ENCODE peak calls at places on chromosomes 5 and 9, in eight cellular contexts. S is GM23338, E is A549, B is K562, D is HCT116, Z is HepG2, N is GM12878, P is SK-N-SH. T is an unnamed sample. For H3K4me1, the result is how much of the 10 kb centered on the place peaks cover.

GRCh38 chr5:142012186-142012785 is 541 bp downstream of the GNPDA1 start:
- DNase-seq in N (no peak), S (peak), E (peak), Z (peak), D (peak), B (peak), P (peak), T (no peak)

GRCh38 chr9:132031869-132032583 is 47.6 kb downstream of the MED27 start:
- DNase-seq in S (no peak), E (no peak), P (no peak), D (no peak), B (no peak), Z (no peak), N (peak), T (no peak)

GRCh38 chr9:87267701-87268100 is 230.0 kb upstream of the DAPK1 start:
- DNase-seq in E (no peak), P (no peak), Z (no peak), D (no peak), B (no peak), N (no peak), S (no peak), T (no peak)

GRCh38 chr9:93673271-93673843 is 97.0 kb downstream of the PHF2 start:
- DNase-seq in Z (no peak), S (no peak), D (no peak), N (no peak), E (no peak), B (no peak), P (peak), T (no peak)

GRCh38 chr5:62385136-62385535 is 18.6 kb downstream of the DIMT1 start:
- DNase-seq in Z (no peak), B (no peak), E (no peak), P (no peak), D (no peak), S (no peak), N (no peak), T (no peak)

GRCh38 chr5:10333154-10334006 is 20.1 kb upstream of the MARCHF6 start:
- DNase-seq in E (peak), P (peak), S (peak), N (no peak), D (no peak), B (no peak), Z (no peak), T (no peak)

GRCh38 chr9:4674783-4675182 is 4.6 kb upstream of the CDC37L1 start:
- DNase-seq in D (no peak), N (no peak), Z (peak), S (no peak), P (no peak), B (no peak), E (no peak), T (no peak)

GRCh38 chr5:32578362-32578761 is 7.0 kb upstream of the SUB1 start:
- DNase-seq in Z (no peak), S (no peak), D (no peak), E (no peak), N (no peak), B (no peak), P (no peak), T (no peak)

GRCh38 chr9:7212101-7212500 is 454.3 kb downstream of the KDM4C start:
- DNase-seq in Z (no peak), S (no peak), B (no peak), P (no peak), N (no peak), D (no peak), E (no peak), T (no peak)

GRCh38 chr9:71761938-71762353 is 6.4 kb downstream of the CEMIP2 start:
- DNase-seq in N (no peak), B (peak), P (no peak), S (no peak), D (no peak), E (no peak), Z (no peak), T (no peak)

GRCh38 chr5:94094793-94095441 is 353.5 kb upstream of the POU5F2 start:
- DNase-seq in N (no peak), P (no peak), D (no peak), E (no peak), S (no peak), Z (no peak), B (peak), T (no peak)

DNA sequence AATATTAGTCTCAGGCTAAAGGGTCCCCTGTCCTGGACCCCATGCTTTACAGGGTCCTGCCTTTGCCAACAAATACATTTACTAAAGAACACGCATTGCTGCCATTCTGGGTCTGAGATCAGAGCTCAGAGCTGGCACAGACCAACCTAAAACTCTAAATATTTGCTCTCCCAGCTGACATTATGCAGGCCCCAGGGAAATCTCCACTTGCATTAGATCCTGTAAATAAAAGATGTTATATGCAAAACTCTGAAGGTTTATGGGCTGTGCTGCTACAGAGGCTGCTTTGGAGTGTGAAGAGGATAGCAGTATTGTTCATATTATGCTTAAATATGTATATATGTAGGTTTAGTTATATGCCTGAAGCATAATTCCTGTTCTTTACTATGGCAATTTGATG is 35.9 kb upstream of the RANBP3L start:
- DNase-seq in P (no peak), S (no peak), D (no peak), B (no peak), Z (no peak), N (no peak), E (no peak), T (no peak)
- TF ChIP-seq REST in P (no peak), S (no peak), D (no peak), B (no peak), Z (no peak), N (no peak), E (no peak), T (no peak)

GRCh38 chr5:169651526-169651925 is 14.5 kb downstream of the DOCK2 start:
- DNase-seq in P (peak), E (no peak), N (no peak), Z (no peak), B (no peak), S (no peak), D (no peak), T (no peak)
- H3K4me1 ChIP-seq in P (under half), E (under half), N (half or more), Z (under half), B (under half), S (under half), D (under half), T (under half)

GRCh38 chr5:124645396-124645795 is 101.0 kb downstream of the ZNF608 start:
- DNase-seq in Z (no peak), N (peak), S (no peak), D (no peak), P (no peak), E (no peak), B (no peak), T (no peak)

GRCh38 chr5:124642148-124642547 is 104.3 kb downstream of the ZNF608 start:
- DNase-seq in P (no peak), D (no peak), S (no peak), E (no peak), N (no peak), B (no peak), Z (no peak), T (no peak)

GRCh38 chr5:124643306-124643705 is 103.1 kb downstream of the ZNF608 start:
- DNase-seq in Z (no peak), P (no peak), E (no peak), D (no peak), S (peak), B (no peak), N (no peak), T (no peak)

GRCh38 chr5:124644138-124644537 is 102.3 kb downstream of the ZNF608 start:
- DNase-seq in Z (no peak), S (no peak), P (no peak), E (no peak), B (peak), D (no peak), N (no peak), T (no peak)

DNA sequence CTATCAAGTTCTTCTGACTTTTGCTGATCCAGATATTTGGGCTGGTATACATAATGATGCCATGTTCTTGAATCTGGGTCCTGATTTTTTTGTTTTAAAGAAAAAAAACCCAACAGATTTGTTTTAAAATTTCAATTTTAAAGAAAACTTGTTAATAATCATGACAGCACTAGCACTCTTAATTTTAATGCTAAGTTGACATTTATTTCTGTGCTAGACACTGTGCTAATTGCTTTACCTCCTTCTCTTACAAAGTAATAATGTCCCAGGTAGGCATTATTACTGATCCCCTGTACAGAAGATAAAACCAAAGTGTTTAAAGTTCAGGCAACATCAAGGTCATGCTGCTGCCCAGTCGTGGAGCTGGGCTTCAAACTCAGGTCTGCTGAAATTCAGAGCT is 101.9 kb downstream of the ZNF608 start:
- DNase-seq in P (no peak), E (no peak), N (no peak), Z (no peak), D (no peak), B (no peak), S (no peak), T (no peak)
- TF ChIP-seq CTCF in P (no peak), E (no peak), N (no peak), Z (no peak), D (no peak), B (no peak), S (no peak), T (no peak)

GRCh38 chr5:96706433-96707111 is 44.4 kb downstream of the CAST start:
- DNase-seq in B (no peak), N (no peak), E (no peak), P (no peak), Z (no peak), S (no peak), D (no peak), T (no peak)

GRCh38 chr5:96712100-96712746 is 50.0 kb downstream of the CAST start:
- DNase-seq in P (no peak), N (no peak), B (no peak), Z (no peak), S (no peak), E (no peak), D (no peak), T (no peak)

GRCh38 chr5:96714450-96714849 is 52.3 kb downstream of the CAST start:
- DNase-seq in S (no peak), N (no peak), P (no peak), D (no peak), Z (no peak), B (no peak), E (no peak), T (no peak)

GRCh38 chr5:96708600-96708999 is 46.4 kb downstream of the CAST start:
- DNase-seq in B (no peak), Z (no peak), E (no peak), N (no peak), S (no peak), D (no peak), P (no peak), T (no peak)

DNA sequence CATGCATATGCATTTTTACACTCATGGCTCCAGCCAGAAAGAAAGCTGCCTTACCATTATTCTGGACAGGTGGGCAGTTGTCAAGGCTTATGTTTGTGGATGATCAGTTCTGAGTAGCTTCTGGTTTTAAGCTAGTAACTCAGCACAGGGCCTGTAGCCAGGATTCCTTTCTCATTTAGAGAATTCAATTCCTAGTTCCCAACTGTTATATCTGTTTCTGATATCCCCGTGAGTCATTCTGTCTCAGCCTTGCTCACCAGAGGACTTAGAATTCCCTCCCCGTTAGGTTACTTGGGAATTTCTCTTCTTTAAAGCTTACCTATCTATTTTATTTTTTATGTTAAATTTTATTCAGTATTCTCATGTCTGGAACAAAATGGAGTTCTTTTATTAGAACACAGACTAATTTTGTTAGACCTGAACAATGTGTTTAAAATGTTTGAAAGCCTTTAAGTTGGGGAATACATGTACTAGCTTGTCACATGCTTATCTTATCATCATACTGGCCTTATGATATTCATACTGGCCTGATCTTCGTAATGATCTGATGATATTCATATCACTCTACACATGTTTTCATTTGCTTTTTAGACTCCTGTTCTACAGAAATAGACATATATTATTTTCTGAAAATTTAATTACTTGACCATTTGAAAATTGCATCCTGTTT is 47.1 kb downstream of the CAST start:
- DNase-seq in P (no peak), N (no peak), B (no peak), Z (no peak), E (no peak), S (no peak), D (no peak), T (no peak)
- TF ChIP-seq REST in P (no peak), N (no peak), B (no peak), Z (no peak), E (no peak), S (no peak), D (no peak), T (no peak)

GRCh38 chr9:127980706-127981558 is at the start of gene EEIG1:
- DNase-seq in E (peak), N (no peak), D (peak), P (peak), S (peak), B (peak), Z (peak), T (no peak)

GRCh38 chr9:127980056-127980705 is 608 bp downstream of the EEIG1 start:
- DNase-seq in S (peak), P (peak), D (no peak), N (no peak), E (no peak), Z (no peak), B (peak), T (no peak)

GRCh38 chr9:127977877-127978647 is 2.7 kb downstream of the EEIG1 start:
- DNase-seq in E (peak), B (peak), P (no peak), N (no peak), D (no peak), Z (no peak), S (peak), T (no peak)

GRCh38 chr9:127979015-127979332 is 1.8 kb downstream of the EEIG1 start:
- DNase-seq in Z (no peak), S (no peak), B (no peak), D (no peak), E (no peak), N (no peak), P (no peak), T (no peak)

DNA sequence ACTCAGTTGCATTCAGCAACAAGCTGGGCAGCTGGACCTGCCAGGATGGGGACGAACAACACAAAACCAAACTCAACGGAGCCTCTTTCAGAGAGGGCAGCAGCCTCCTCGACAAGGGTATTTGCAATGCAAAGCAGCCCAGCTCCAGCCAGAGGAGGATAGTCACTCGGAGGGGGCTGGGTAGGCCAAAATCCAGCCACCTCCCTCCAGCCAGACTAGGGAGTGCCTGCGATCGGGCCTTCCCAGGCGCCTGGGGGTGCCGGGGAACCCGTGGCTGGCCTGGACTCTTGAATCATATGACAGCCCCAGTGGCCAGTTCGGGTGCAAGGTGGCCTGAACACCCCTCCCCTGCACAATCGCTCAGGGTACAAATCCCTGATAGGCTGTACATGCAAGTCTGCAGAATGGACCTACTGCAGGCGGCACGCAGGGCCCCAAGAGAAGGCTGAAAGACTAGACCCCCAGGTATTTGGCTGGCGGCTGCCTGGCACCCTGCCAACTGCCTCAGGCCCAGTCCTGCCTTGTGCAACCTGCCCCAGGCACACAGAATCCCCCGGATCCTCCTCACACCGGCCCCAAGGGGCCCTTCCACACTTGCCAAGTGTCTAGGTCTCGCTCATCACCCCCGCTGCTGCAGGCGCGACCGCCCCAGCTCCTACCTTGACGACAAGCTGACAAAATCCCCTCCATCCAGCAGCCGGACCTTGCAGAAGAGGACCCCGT is 1.3 kb downstream of the EEIG1 start:
- DNase-seq in Z (peak), E (no peak), N (no peak), P (peak), S (peak), B (peak), D (no peak), T (no peak)
- H3K4me1 ChIP-seq in Z (half or more), E (half or more), N (half or more), P (under half), S (under half), B (half or more), D (under half), T (under half)

GRCh38 chr5:95471922-95472321 is 80.8 kb downstream of the FAM81B start:
- DNase-seq in Z (no peak), P (no peak), D (no peak), S (peak), E (no peak), N (no peak), B (no peak), T (no peak)
- TF ChIP-seq CTCF in Z (no peak), P (no peak), D (no peak), S (no peak), E (no peak), N (no peak), B (no peak), T (no peak)

GRCh38 chr5:180592176-180592575 is 877 bp upstream of the SCGB3A1 start:
- DNase-seq in D (no peak), N (no peak), E (no peak), B (no peak), S (no peak), Z (no peak), P (peak), T (no peak)
- TF ChIP-seq REST in D (no peak), N (no peak), E (no peak), B (no peak), S (no peak), Z (no peak), P (no peak), T (no peak)

DNA sequence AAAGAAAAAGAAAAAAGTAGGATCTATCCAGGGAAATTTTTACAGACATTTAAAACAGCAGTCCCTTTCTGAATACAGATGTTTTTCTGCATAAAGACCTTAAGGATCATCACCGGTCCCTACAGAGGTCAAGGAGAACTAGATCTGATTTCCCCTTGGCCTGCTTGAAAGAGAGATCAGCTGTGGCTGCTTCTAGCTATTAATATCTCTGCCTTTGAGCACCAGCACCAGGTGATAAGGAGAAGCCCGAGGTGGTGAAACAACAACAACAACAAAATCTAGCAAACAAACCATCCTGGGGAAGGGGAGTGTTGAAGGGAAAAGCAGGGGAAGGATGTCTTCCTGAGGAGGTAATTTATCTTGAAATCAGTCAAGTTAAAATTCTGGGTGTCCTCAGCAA is 42.1 kb downstream of the ZNF366 start:
- DNase-seq in D (no peak), B (no peak), P (no peak), N (peak), S (no peak), Z (no peak), E (no peak), T (no peak)
- H3K4me1 ChIP-seq in D (under half), B (under half), P (under half), N (under half), S (under half), Z (under half), E (under half), T (under half)

T was measured in Panc1.